ENCODE peak calls at places on chromosome 2, in four cellular contexts. J, R, Z and A are unnamed samples. For H3K4me1, the result is how much of the 10 kb centered on the place peaks cover.

GRCh38 chr2:156999657-157000056 is 257.8 kb upstream of the GALNT5 start:
- DNase-seq in Z (no peak), J (no peak), R (no peak), A (peak)

GRCh38 chr2:62266433-62267038 is 70.6 kb downstream of the B3GNT2 start:
- DNase-seq in J (peak), R (no peak), Z (peak), A (peak)

GRCh38 chr2:39431592-39432316 is 5.3 kb downstream of the MAP4K3 start:
- DNase-seq in R (no peak), J (peak), Z (no peak), A (peak)

GRCh38 chr2:121858847-121859246 is 103.4 kb downstream of the TSN start:
- DNase-seq in Z (no peak), R (no peak), J (no peak), A (no peak)

GRCh38 chr2:216657086-216657855 is 24.1 kb downstream of the IGFBP2 start:
- DNase-seq in J (no peak), R (no peak), Z (no peak), A (no peak)

GRCh38 chr2:236178921-236179652 is 10.9 kb upstream of the GBX2 start:
- DNase-seq in J (peak), Z (peak), R (no peak), A (no peak)

GRCh38 chr2:226802573-226802972 is 3.0 kb upstream of the IRS1 start:
- DNase-seq in Z (peak), R (no peak), J (peak), A (peak)

GRCh38 chr2:232809349-232810124 is 33.2 kb upstream of the KCNJ13 start:
- DNase-seq in J (no peak), Z (no peak), R (no peak), A (no peak)

GRCh38 chr2:165219491-165219890 is 15.6 kb upstream of the SCN3A start:
- DNase-seq in J (no peak), R (no peak), Z (no peak), A (peak)

DNA sequence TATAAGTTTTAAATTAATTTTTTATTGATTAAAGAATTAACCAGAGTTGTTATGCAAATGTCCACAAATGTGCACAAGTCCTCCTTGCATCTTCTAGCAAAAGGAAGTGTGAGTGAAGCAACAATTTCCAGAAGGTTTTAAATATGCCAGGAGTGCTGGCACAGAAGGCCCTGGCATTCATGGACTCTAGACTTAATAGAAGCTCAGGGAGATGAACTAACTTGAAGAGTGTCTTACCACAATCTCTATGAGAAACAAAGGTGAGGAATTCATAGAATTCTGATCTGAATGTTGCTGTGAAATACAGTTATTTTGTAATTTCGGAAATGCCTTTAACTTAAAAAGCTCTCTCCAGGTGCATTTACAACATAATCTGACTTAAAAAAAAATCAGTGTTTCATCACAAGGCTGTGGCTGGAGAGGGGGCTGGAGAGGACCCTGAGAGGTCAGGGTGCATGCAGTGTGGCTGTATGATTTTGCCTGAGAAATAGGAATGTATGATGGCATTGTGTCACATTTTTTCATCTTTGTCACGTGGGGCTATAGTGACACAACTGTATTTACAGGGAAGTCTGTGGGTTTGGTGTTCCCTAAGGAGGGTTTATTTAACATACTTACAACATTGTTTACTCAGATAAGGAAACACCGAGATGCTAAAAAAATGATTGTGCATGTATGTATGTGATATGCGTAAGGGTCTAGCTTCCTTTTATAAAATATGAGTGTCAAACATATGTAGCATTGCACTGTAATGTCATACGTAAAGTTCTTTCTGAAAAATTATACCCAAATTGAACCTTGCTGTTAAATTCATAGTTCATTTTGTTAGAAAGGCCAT is 66.2 kb downstream of the MAP4K4 start:
- DNase-seq in R (no peak), Z (no peak), J (no peak), A (no peak)
- H3K4me1 ChIP-seq in R (under half), Z (under half), J (under half), A (half or more)

GRCh38 chr2:43415582-43415981 is 180.3 kb downstream of the THADA start:
- DNase-seq in Z (no peak), R (no peak), J (no peak), A (no peak)
- H3K27ac ChIP-seq in Z (no peak), R (peak), J (no peak), A (no peak)

GRCh38 chr2:70735065-70735464 is 32.9 kb downstream of the ADD2 start:
- DNase-seq in J (no peak), Z (no peak), R (no peak), A (no peak)
- H3K4me1 ChIP-seq in J (under half), Z (under half), R (under half), A (under half)

GRCh38 chr2:46163804-46164569 is 133.2 kb upstream of the EPAS1 start:
- DNase-seq in J (peak), R (no peak), Z (peak), A (peak)
- H3K27ac ChIP-seq in J (no peak), R (peak), Z (peak), A (peak)

GRCh38 chr2:69785358-69785757 is 43.4 kb downstream of the ANXA4 start:
- DNase-seq in J (no peak), Z (no peak), R (no peak), A (no peak)
- H3K4me1 ChIP-seq in J (under half), Z (under half), R (under half), A (under half)

DNA sequence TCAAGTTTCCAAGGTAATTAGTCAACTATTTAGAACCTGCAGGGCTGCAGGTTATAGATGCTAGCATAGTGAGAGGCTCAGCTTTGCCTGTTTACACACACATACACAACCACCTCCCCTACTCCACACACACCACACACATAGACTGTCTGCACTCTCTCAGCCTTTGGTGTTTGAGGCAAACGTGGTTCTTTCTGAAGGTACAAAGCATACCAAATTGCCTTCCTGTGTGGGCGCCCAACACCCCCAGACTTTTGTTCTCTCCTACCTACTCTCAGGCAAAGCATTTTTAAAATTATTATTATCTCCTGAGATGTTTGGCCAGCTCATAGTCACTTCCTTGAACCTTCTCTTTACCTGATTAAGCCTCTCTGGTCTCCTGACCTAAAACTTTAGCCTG is 44.9 kb downstream of the MYO3B start:
- DNase-seq in Z (no peak), J (no peak), R (no peak), A (no peak)
- H3K27ac ChIP-seq in Z (no peak), J (no peak), R (no peak), A (no peak)

GRCh38 chr2:9484533-9484932 is 10.2 kb downstream of the IAH1 start:
- DNase-seq in J (no peak), Z (peak), R (no peak), A (no peak)
- H3K4me1 ChIP-seq in J (under half), Z (under half), R (under half), A (under half)

DNA sequence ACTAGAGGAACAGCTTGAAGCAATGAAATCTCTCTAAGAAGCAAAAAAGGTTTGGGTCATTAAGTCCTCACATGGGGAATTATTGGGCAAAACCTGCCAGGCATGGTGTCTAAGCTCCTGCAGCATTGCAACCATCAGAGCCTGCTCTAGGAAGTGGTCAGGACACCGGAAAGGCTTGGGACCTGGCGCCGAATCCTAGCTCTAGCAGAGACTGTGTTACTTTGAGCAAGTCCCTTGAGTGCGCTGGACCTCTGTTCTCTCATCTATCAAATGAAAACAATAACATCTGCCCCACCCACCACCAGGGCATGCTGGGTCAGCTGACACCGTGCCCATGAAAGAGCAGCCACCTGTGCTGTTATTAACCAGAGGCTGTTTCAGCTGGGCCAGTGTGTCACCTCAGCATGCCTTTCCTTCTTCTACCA is 6.3 kb downstream of the TMEM127 start:
- DNase-seq in J (no peak), Z (no peak), R (no peak), A (no peak)
- H3K27ac ChIP-seq in J (peak), Z (no peak), R (peak), A (no peak)

DNA sequence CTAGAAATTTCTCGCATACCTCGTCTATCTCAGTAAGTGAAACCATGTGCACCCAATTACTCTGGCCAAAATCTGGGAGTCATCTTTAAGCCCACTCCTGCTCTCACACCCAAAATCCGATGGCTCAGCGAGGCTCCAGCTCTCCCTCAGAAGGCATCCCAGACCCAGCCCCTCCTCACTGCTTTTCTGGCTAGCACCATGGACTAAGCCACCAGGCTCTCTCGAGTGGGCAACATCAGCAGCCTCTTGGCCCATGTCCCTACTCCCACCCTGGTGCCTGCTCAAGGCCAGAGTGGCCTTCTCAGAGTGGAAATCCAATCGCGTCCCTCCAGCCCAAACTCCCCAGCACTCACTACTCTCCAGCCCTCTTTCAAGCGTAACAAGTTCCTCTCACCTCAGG is 27.2 kb downstream of the TNS1 start:
- DNase-seq in J (no peak), R (no peak), Z (no peak), A (no peak)
- H3K4me1 ChIP-seq in J (under half), R (under half), Z (under half), A (under half)

GRCh38 chr2:15389326-15389700 is 171.8 kb downstream of the NBAS start:
- DNase-seq in R (no peak), J (no peak), Z (no peak), A (no peak)

GRCh38 chr2:15388406-15389325 is 172.5 kb downstream of the NBAS start:
- DNase-seq in Z (no peak), R (no peak), J (no peak), A (peak)

GRCh38 chr2:15385184-15385583 is 175.9 kb downstream of the NBAS start:
- DNase-seq in R (no peak), Z (no peak), J (no peak), A (no peak)

GRCh38 chr2:15378148-15378908 is 182.8 kb downstream of the NBAS start:
- DNase-seq in J (no peak), R (no peak), Z (no peak), A (no peak)

GRCh38 chr2:15383695-15384350 is 177.3 kb downstream of the NBAS start:
- DNase-seq in R (no peak), Z (no peak), J (no peak), A (no peak)
- H3K27ac ChIP-seq in R (no peak), Z (no peak), J (no peak), A (no peak)